ENCODE peak calls at places on chromosomes 2 and 18, in five cellular contexts. W is H7; D is stimulated activated CD4-positive, alpha-beta T cell treated with anti-CD3 and anti-CD28 coated beads, Interleukin-2, amount 100 ng/mL, for 48 hours; H is effector memory CD8-positive, alpha-beta T cell; Q is CD8-positive, alpha-beta memory T cell. Y is an unnamed sample.

GRCh38 chr2:152426801-152427200 is 91.8 kb downstream of the FMNL2 start:
- DNase-seq in D (no peak), W (no peak), H (no peak), Q (no peak), Y (no peak)

GRCh38 chr2:159516241-159516758 is 100.0 kb downstream of the BAZ2B start:
- DNase-seq in W (peak), Q (peak), H (peak), D (no peak), Y (peak)

GRCh38 chr2:53170463-53170862 is 597.1 kb upstream of the CHAC2 start:
- DNase-seq in D (no peak), W (no peak), H (no peak), Q (no peak), Y (no peak)

GRCh38 chr2:54806975-54807374 is 83.5 kb downstream of the EML6 start:
- DNase-seq in Q (no peak), D (no peak), W (no peak), H (no peak), Y (no peak)

GRCh38 chr2:226215902-226216503 is 583.6 kb downstream of the IRS1 start:
- DNase-seq in Q (peak), H (peak), D (peak), W (peak), Y (peak)

GRCh38 chr18:77013777-77014525 is 118.6 kb downstream of the MBP start:
- DNase-seq in Q (no peak), W (no peak), H (no peak), D (no peak), Y (no peak)

GRCh38 chr2:57497489-57498096 is 549.0 kb upstream of the VRK2 start:
- DNase-seq in Q (no peak), D (peak), H (no peak), W (peak), Y (peak)

GRCh38 chr2:21041943-21042707 is 1.7 kb downstream of the APOB start:
- DNase-seq in H (no peak), D (no peak), W (no peak), Q (no peak), Y (no peak)

GRCh38 chr2:125745514-125745913 is 910.4 kb upstream of the GYPC start:
- DNase-seq in D (no peak), W (peak), H (no peak), Q (no peak), Y (peak)

GRCh38 chr2:124689348-124689747 is 664.3 kb downstream of the CNTNAP5 start:
- DNase-seq in W (no peak), Q (no peak), H (no peak), D (no peak), Y (no peak)

GRCh38 chr2:20103514-20103913 is 52.1 kb upstream of the LAPTM4A start:
- DNase-seq in H (no peak), Q (no peak), W (no peak), D (no peak), Y (no peak)